ENCODE peak calls at places on chromosomes 16 and 17, in nine cellular contexts. One of them, this sample, is unnamed.

GRCh38 chr16:47132310-47132709 is 11.4 kb downstream of the NETO2 start:
- DNase-seq in A549: no peak
- DNase-seq in mammary epithelial cell: no peak
- DNase-seq in breast epithelium: no peak
- DNase-seq in AG10803: no peak
- DNase-seq in IMR-90: peak
- DNase-seq in left ventricle myocardium inferior: no peak
- DNase-seq in NB4: no peak
- DNase-seq in stomach: no peak
- DNase-seq in this sample: no peak

GRCh38 chr16:28616636-28617035 is 6.8 kb upstream of the SULT1A1 start:
- DNase-seq in A549: no peak
- DNase-seq in mammary epithelial cell: no peak
- DNase-seq in breast epithelium: no peak
- DNase-seq in AG10803: no peak
- DNase-seq in IMR-90: no peak
- DNase-seq in left ventricle myocardium inferior: no peak
- DNase-seq in NB4: no peak
- DNase-seq in stomach: no peak
- DNase-seq in this sample: no peak

GRCh38 chr17:18027280-18027679 is 11.7 kb downstream of the ATPAF2 start:
- DNase-seq in A549: no peak
- DNase-seq in mammary epithelial cell: no peak
- DNase-seq in breast epithelium: no peak
- DNase-seq in AG10803: no peak
- DNase-seq in IMR-90: no peak
- DNase-seq in left ventricle myocardium inferior: peak
- DNase-seq in NB4: no peak
- DNase-seq in stomach: no peak
- DNase-seq in this sample: no peak

GRCh38 chr17:21294321-21295035 is 10.0 kb downstream of the MAP2K3 start:
- DNase-seq in A549: no peak
- DNase-seq in mammary epithelial cell: no peak
- DNase-seq in breast epithelium: no peak
- DNase-seq in AG10803: no peak
- DNase-seq in IMR-90: no peak
- DNase-seq in left ventricle myocardium inferior: no peak
- DNase-seq in NB4: no peak
- DNase-seq in stomach: no peak
- DNase-seq in this sample: no peak

GRCh38 chr17:17789410-17789809 is 47.4 kb downstream of the SREBF1 start:
- DNase-seq in A549: no peak
- DNase-seq in mammary epithelial cell: no peak
- DNase-seq in breast epithelium: no peak
- DNase-seq in AG10803: no peak
- DNase-seq in IMR-90: no peak
- DNase-seq in left ventricle myocardium inferior: no peak
- DNase-seq in NB4: no peak
- DNase-seq in stomach: no peak
- DNase-seq in this sample: no peak

GRCh38 chr17:12664894-12665262 is 812 bp upstream of the MYOCD start:
- DNase-seq in A549: no peak
- DNase-seq in mammary epithelial cell: no peak
- DNase-seq in breast epithelium: no peak
- DNase-seq in AG10803: no peak
- DNase-seq in IMR-90: no peak
- DNase-seq in left ventricle myocardium inferior: no peak
- DNase-seq in NB4: no peak
- DNase-seq in stomach: no peak
- DNase-seq in this sample: no peak

GRCh38 chr17:77425791-77426641 is 285.2 kb downstream of the SEC14L1 start:
- DNase-seq in A549: peak
- DNase-seq in mammary epithelial cell: peak
- DNase-seq in breast epithelium: no peak
- DNase-seq in AG10803: peak
- DNase-seq in IMR-90: peak
- DNase-seq in left ventricle myocardium inferior: no peak
- DNase-seq in NB4: peak
- DNase-seq in stomach: no peak
- DNase-seq in this sample: no peak

GRCh38 chr17:49557204-49558024 is 18.3 kb upstream of the NXPH3 start:
- DNase-seq in A549: peak
- DNase-seq in mammary epithelial cell: peak
- DNase-seq in breast epithelium: no peak
- DNase-seq in AG10803: peak
- DNase-seq in IMR-90: peak
- DNase-seq in left ventricle myocardium inferior: no peak
- DNase-seq in NB4: peak
- DNase-seq in stomach: peak
- DNase-seq in this sample: no peak

GRCh38 chr16:3599922-3600321 is 11.5 kb downstream of the SLX4 start:
- DNase-seq in A549: peak
- DNase-seq in mammary epithelial cell: no peak
- DNase-seq in breast epithelium: no peak
- DNase-seq in AG10803: no peak
- DNase-seq in IMR-90: no peak
- DNase-seq in left ventricle myocardium inferior: no peak
- DNase-seq in NB4: no peak
- DNase-seq in stomach: no peak
- DNase-seq in this sample: no peak

GRCh38 chr17:21263351-21263750 is 10.1 kb upstream of the NATD1 start:
- DNase-seq in A549: no peak
- DNase-seq in mammary epithelial cell: peak
- DNase-seq in breast epithelium: no peak
- DNase-seq in AG10803: peak
- DNase-seq in IMR-90: peak
- DNase-seq in left ventricle myocardium inferior: no peak
- DNase-seq in NB4: no peak
- DNase-seq in stomach: no peak
- DNase-seq in this sample: no peak

GRCh38 chr16:10466861-10467260 is 81.0 kb downstream of the ATF7IP2 start:
- DNase-seq in A549: no peak
- DNase-seq in mammary epithelial cell: no peak
- DNase-seq in breast epithelium: no peak
- DNase-seq in AG10803: no peak
- DNase-seq in IMR-90: no peak
- DNase-seq in left ventricle myocardium inferior: no peak
- DNase-seq in NB4: no peak
- DNase-seq in stomach: no peak
- DNase-seq in this sample: no peak

GRCh38 chr17:927611-928461 is 51.7 kb downstream of the NXN start:
- DNase-seq in A549: peak
- DNase-seq in mammary epithelial cell: peak
- DNase-seq in breast epithelium: no peak
- DNase-seq in AG10803: peak
- DNase-seq in IMR-90: peak
- DNase-seq in left ventricle myocardium inferior: no peak
- DNase-seq in NB4: peak
- DNase-seq in stomach: peak
- DNase-seq in this sample: peak

GRCh38 chr17:9258115-9259020 is 237.1 kb downstream of the NTN1 start:
- DNase-seq in A549: no peak
- DNase-seq in mammary epithelial cell: no peak
- DNase-seq in breast epithelium: no peak
- DNase-seq in AG10803: no peak
- DNase-seq in IMR-90: no peak
- DNase-seq in left ventricle myocardium inferior: no peak
- DNase-seq in NB4: no peak
- DNase-seq in stomach: no peak
- DNase-seq in this sample: no peak

GRCh38 chr17:65198653-65199382 is 61.6 kb downstream of the RGS9 start:
- DNase-seq in A549: peak
- DNase-seq in mammary epithelial cell: peak
- DNase-seq in breast epithelium: no peak
- DNase-seq in AG10803: peak
- DNase-seq in IMR-90: peak
- DNase-seq in left ventricle myocardium inferior: no peak
- DNase-seq in NB4: peak
- DNase-seq in stomach: no peak
- DNase-seq in this sample: peak

DNA sequence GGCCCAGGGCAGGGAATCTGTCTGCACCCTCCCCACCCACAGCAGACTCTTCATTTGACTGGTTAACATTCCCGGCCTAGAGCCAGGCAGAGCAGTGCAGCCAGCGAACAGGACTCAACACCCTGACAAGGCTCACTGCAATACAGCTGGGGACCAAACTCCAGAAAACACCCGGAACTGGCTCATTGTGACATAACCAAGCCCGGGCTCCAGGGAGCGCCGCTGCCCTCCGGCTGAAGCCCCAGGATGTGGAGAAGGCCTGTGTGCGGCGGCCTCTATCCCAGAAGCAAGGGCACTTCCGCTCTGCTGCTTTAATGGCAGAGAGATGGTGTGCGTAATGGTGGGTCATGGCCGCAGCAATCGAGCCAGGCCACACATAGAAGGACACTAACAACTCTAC is 18.2 kb downstream of the KLHDC4 start:
- DNase-seq in A549: no peak
- DNase-seq in mammary epithelial cell: no peak
- DNase-seq in breast epithelium: no peak
- DNase-seq in AG10803: no peak
- DNase-seq in IMR-90: no peak
- DNase-seq in left ventricle myocardium inferior: no peak
- DNase-seq in NB4: no peak
- DNase-seq in stomach: no peak
- DNase-seq in this sample: no peak
- TF ChIP-seq CTCF in A549: no peak
- TF ChIP-seq CTCF in mammary epithelial cell: no peak
- TF ChIP-seq CTCF in breast epithelium: no peak
- TF ChIP-seq CTCF in AG10803: no peak
- TF ChIP-seq CTCF in IMR-90: no peak
- TF ChIP-seq CTCF in left ventricle myocardium inferior: no peak
- TF ChIP-seq CTCF in NB4: no peak
- TF ChIP-seq CTCF in stomach: no peak
- TF ChIP-seq CTCF in this sample: no peak

GRCh38 chr16:30397056-30397455 is 1.8 kb downstream of the ZNF48 start:
- DNase-seq in A549: no peak
- DNase-seq in mammary epithelial cell: no peak
- DNase-seq in breast epithelium: no peak
- DNase-seq in AG10803: no peak
- DNase-seq in IMR-90: no peak
- DNase-seq in left ventricle myocardium inferior: no peak
- DNase-seq in NB4: no peak
- DNase-seq in stomach: no peak
- DNase-seq in this sample: no peak
- H3K4me3 ChIP-seq in A549: no peak
- H3K4me3 ChIP-seq in mammary epithelial cell: no peak
- H3K4me3 ChIP-seq in breast epithelium: no peak
- H3K4me3 ChIP-seq in AG10803: no peak
- H3K4me3 ChIP-seq in IMR-90: no peak
- H3K4me3 ChIP-seq in left ventricle myocardium inferior: no peak
- H3K4me3 ChIP-seq in NB4: no peak
- H3K4me3 ChIP-seq in stomach: no peak
- H3K4me3 ChIP-seq in this sample: peak

DNA sequence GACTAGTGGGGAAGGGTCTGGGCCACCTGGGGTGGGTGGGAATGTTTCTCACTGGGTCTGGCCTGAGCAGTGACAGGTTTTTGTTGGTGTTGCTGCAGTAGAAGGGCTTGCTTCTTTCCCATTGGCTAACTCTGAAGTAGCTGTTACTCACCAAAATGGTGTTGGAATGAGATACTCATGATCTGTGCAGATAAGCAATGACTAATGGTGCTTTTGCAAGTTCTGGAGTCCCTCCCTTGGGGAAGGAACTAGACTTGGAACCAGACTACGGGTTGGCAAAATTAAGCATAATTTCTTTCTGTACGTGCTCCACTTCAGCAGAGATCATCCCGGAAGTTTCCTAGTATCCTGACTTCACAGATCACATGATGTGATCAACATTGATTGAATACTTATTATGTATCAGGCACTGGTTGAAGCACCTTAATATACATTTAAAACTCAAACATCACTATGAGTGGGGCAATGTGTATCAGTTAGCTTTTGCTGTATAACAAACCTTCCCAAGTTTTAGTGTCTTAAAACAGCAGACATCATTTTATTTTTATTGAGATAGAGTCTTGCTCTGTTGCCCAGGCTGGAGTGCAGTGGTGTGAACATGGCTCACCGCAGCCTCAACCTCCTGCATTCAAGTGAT is 30.1 kb downstream of the CHP2 start:
- DNase-seq in A549: peak
- DNase-seq in mammary epithelial cell: peak
- DNase-seq in breast epithelium: no peak
- DNase-seq in AG10803: no peak
- DNase-seq in IMR-90: peak
- DNase-seq in left ventricle myocardium inferior: no peak
- DNase-seq in NB4: peak
- DNase-seq in stomach: no peak
- DNase-seq in this sample: no peak
- TF ChIP-seq CTCF in A549: no peak
- TF ChIP-seq CTCF in mammary epithelial cell: no peak
- TF ChIP-seq CTCF in breast epithelium: no peak
- TF ChIP-seq CTCF in AG10803: no peak
- TF ChIP-seq CTCF in IMR-90: no peak
- TF ChIP-seq CTCF in left ventricle myocardium inferior: no peak
- TF ChIP-seq CTCF in NB4: no peak
- TF ChIP-seq CTCF in stomach: no peak
- TF ChIP-seq CTCF in this sample: no peak

GRCh38 chr17:43018932-43019331 is 3.3 kb downstream of the VAT1 start:
- DNase-seq in A549: no peak
- DNase-seq in mammary epithelial cell: no peak
- DNase-seq in breast epithelium: no peak
- DNase-seq in AG10803: peak
- DNase-seq in IMR-90: peak
- DNase-seq in left ventricle myocardium inferior: no peak
- DNase-seq in NB4: peak
- DNase-seq in stomach: no peak
- DNase-seq in this sample: no peak
- H3K4me3 ChIP-seq in A549: no peak
- H3K4me3 ChIP-seq in mammary epithelial cell: no peak
- H3K4me3 ChIP-seq in breast epithelium: peak
- H3K4me3 ChIP-seq in AG10803: no peak
- H3K4me3 ChIP-seq in IMR-90: no peak
- H3K4me3 ChIP-seq in left ventricle myocardium inferior: peak
- H3K4me3 ChIP-seq in NB4: peak
- H3K4me3 ChIP-seq in stomach: no peak
- H3K4me3 ChIP-seq in this sample: no peak

DNA sequence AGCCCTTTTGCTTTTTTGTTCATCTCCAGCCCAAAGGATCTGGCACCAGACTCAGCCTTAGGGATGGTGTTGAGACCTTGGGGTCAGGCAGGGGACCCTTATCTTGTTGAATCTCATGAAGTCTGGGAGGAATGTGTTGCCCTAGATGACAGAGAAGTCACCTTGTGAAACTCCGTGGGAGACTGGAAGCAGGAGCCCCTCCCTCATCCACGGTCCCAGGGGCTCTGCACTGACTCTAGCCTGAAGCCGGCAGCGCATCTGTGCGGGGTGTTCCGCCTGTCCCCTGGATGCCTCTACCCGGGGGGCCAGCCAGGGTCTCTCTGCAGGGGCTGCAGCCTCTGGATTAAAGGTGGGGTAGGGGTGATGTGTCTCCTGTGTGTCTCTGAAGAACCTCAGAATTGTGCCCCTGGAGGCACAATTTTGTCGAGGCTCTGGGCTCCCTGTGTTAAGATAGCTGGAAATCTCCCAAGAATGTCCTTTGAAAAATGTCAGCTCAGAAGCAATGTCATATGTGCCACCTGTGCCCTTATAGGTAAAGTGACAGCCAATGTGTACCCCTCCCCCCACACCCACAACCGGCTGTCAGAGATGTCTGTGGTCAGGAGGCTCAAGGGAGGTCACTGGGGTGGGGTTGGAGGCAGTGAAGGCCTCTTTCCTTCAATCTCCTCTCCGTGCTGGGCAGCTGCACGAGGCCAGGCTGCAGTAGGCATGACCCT is 32.1 kb upstream of the CDC42EP4 start:
- DNase-seq in A549: no peak
- DNase-seq in mammary epithelial cell: no peak
- DNase-seq in breast epithelium: no peak
- DNase-seq in AG10803: no peak
- DNase-seq in IMR-90: no peak
- DNase-seq in left ventricle myocardium inferior: no peak
- DNase-seq in NB4: no peak
- DNase-seq in stomach: no peak
- DNase-seq in this sample: no peak
- TF ChIP-seq CTCF in A549: no peak
- TF ChIP-seq CTCF in mammary epithelial cell: no peak
- TF ChIP-seq CTCF in breast epithelium: no peak
- TF ChIP-seq CTCF in AG10803: no peak
- TF ChIP-seq CTCF in IMR-90: no peak
- TF ChIP-seq CTCF in left ventricle myocardium inferior: no peak
- TF ChIP-seq CTCF in NB4: no peak
- TF ChIP-seq CTCF in stomach: no peak
- TF ChIP-seq CTCF in this sample: no peak